ENCODE peak calls at places on chromosome X, in six cellular contexts. O is uterus; D is OCI-M1; J is right lobe of liver; S is stimulated activated CD8-positive, alpha-beta memory T cell treated with anti-CD3 and anti-CD28 coated beads, Interleukin-2, amount 100 ng/mL, for 48 hours; U is germinal center. W is an unnamed sample.

GRCh38 chrX:75181721-75182120 is 25.6 kb upstream of the ABCB7 start:
- DNase-seq in J (no peak), O (no peak), S (no peak), D (no peak), U (no peak), W (no peak)

GRCh38 chrX:74520896-74521295 is 93.5 kb downstream of the RLIM start:
- DNase-seq in U (no peak), J (no peak), O (no peak), S (no peak), D (no peak), W (no peak)

GRCh38 chrX:118088084-118088483 is 28.5 kb downstream of the KLHL13 start:
- DNase-seq in S (no peak), J (no peak), D (no peak), O (no peak), U (no peak), W (no peak)

GRCh38 chrX:69289839-69290123 is 124.5 kb upstream of the PJA1 start:
- DNase-seq in O (no peak), S (no peak), J (no peak), D (no peak), U (no peak), W (no peak)

GRCh38 chrX:71098302-71098701 is 2.7 kb downstream of the FOXO4 start:
- DNase-seq in D (peak), U (peak), J (peak), O (peak), S (peak), W (peak)

GRCh38 chrX:78321809-78322208 is 5.6 kb downstream of the CYSLTR1 start:
- DNase-seq in J (no peak), O (peak), S (no peak), D (peak), U (peak), W (no peak)

GRCh38 chrX:11967986-11968385 is 170.3 kb upstream of the FRMPD4 start:
- DNase-seq in O (no peak), U (no peak), J (no peak), D (no peak), S (no peak), W (no peak)

GRCh38 chrX:29911673-29912072 is 303.7 kb upstream of the MAGEB2 start:
- DNase-seq in D (peak), S (no peak), J (no peak), O (no peak), U (no peak), W (no peak)

GRCh38 chrX:113868169-113868568 is 715.7 kb upstream of the HTR2C start:
- DNase-seq in D (peak), O (no peak), S (no peak), U (no peak), J (no peak), W (no peak)

GRCh38 chrX:42678133-42678532 is 99.8 kb downstream of the PPP1R2C start:
- DNase-seq in O (no peak), J (no peak), S (no peak), D (no peak), U (no peak), W (peak)

GRCh38 chrX:123731987-123732678 is 719 bp downstream of the THOC2 start:
- DNase-seq in D (peak), S (peak), O (no peak), J (peak), U (peak), W (no peak)